ENCODE peak calls at places on chromosomes 4 and X, in eight cellular contexts. O is neural progenitor cell, A is BJ, G is psoas muscle, R is left lung, Q is fibroblast of the aortic adventitia, J is fibroblast of mammary gland, T is cardiac muscle cell. D is an unnamed sample.

GRCh38 chr4:85790582-85790981 is 315.6 kb downstream of the ARHGAP24 start:
- DNase-seq in O (no peak), A (no peak), G (no peak), R (no peak), Q (peak), J (peak), T (no peak), D (no peak)

GRCh38 chrX:45322382-45322781 is 121.7 kb upstream of the DIPK2B start:
- DNase-seq in O (peak), A (no peak), G (no peak), R (no peak), Q (peak), J (peak), T (peak), D (no peak)

GRCh38 chr4:184444953-184445309 is 29.4 kb downstream of the IRF2 start:
- DNase-seq in O (no peak), A (no peak), G (no peak), R (no peak), Q (no peak), J (no peak), T (no peak), D (no peak)

GRCh38 chr4:83905952-83906351 is 370.0 kb downstream of the GPAT3 start:
- DNase-seq in O (peak), A (no peak), G (no peak), R (no peak), Q (no peak), J (no peak), T (peak), D (peak)

GRCh38 chr4:174423257-174423944 is 98.9 kb downstream of the HPGD start:
- DNase-seq in O (no peak), A (no peak), G (no peak), R (peak), Q (peak), J (peak), T (peak), D (no peak)

GRCh38 chr4:94762326-94762725 is 4.6 kb downstream of the BMPR1B start:
- DNase-seq in O (no peak), A (no peak), G (no peak), R (no peak), Q (no peak), J (no peak), T (no peak), D (no peak)

GRCh38 chr4:35520059-35520458 is 724.3 kb downstream of the ARAP2 start:
- DNase-seq in O (no peak), A (no peak), G (no peak), R (no peak), Q (no peak), J (no peak), T (no peak), D (no peak)

GRCh38 chr4:62835579-62835978 is 1573.7 kb downstream of the TECRL start:
- DNase-seq in O (no peak), A (no peak), G (no peak), R (no peak), Q (no peak), J (no peak), T (no peak), D (no peak)

GRCh38 chr4:186727977-186728519 is 4.4 kb upstream of the FAT1 start:
- DNase-seq in O (peak), A (no peak), G (no peak), R (no peak), Q (no peak), J (peak), T (peak), D (no peak)

GRCh38 chrX:75968293-75968692 is 183.2 kb upstream of the MAGEE2 start:
- DNase-seq in O (no peak), A (no peak), G (no peak), R (no peak), Q (no peak), J (no peak), T (no peak), D (no peak)

GRCh38 chrX:118228041-118228440 is 111.4 kb upstream of the KLHL13 start:
- DNase-seq in O (no peak), A (no peak), G (no peak), R (no peak), Q (peak), J (peak), T (no peak), D (no peak)

GRCh38 chr4:110193822-110194761 is 4.3 kb downstream of the ELOVL6 start:
- DNase-seq in O (peak), A (no peak), G (no peak), R (peak), Q (peak), J (peak), T (peak), D (peak)

GRCh38 chr4:86895692-86896488 is 3.7 kb upstream of the C4orf36 start:
- DNase-seq in O (peak), A (no peak), G (no peak), R (no peak), Q (peak), J (peak), T (peak), D (no peak)

GRCh38 chr4:185235480-185236154 is 26.2 kb downstream of the SNX25 start:
- DNase-seq in O (no peak), A (no peak), G (no peak), R (no peak), Q (no peak), J (peak), T (no peak), D (no peak)

GRCh38 chr4:77432702-77433101 is 172.9 kb upstream of the CXCL13 start:
- DNase-seq in O (peak), A (no peak), G (no peak), R (no peak), Q (no peak), J (no peak), T (peak), D (no peak)

GRCh38 chr4:77433102-77433733 is 172.4 kb upstream of the CXCL13 start:
- DNase-seq in O (peak), A (no peak), G (no peak), R (no peak), Q (peak), J (peak), T (peak), D (no peak)

GRCh38 chr4:77434299-77435092 is 171.1 kb upstream of the CXCL13 start:
- DNase-seq in O (no peak), A (no peak), G (no peak), R (no peak), Q (peak), J (no peak), T (no peak), D (no peak)

DNA sequence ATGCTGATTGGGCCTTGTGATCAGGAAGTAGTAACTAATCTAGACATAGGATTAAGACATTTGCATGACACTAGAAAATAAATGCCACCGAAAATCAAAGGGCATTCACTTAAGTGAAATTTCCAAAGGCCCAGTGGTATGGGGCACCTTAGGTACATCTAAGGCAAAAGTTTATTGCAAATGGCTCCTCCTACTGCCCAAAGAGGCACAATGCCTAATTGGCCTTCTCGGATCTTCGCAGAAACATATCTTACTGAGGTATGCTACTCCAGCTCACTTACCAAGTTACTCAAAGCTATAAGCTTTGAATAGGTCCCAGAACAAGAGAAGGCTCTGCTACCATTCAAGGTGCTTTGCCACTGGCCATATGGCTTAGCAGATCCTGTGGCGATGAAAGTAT is 174.8 kb upstream of the CXCL13 start:
- DNase-seq in O (peak), A (no peak), G (no peak), R (no peak), Q (no peak), J (no peak), T (no peak), D (no peak)
- TF ChIP-seq CTCF in O (peak), A (no peak), G (no peak), R (no peak), Q (no peak), J (no peak), T (no peak), D (no peak)

DNA sequence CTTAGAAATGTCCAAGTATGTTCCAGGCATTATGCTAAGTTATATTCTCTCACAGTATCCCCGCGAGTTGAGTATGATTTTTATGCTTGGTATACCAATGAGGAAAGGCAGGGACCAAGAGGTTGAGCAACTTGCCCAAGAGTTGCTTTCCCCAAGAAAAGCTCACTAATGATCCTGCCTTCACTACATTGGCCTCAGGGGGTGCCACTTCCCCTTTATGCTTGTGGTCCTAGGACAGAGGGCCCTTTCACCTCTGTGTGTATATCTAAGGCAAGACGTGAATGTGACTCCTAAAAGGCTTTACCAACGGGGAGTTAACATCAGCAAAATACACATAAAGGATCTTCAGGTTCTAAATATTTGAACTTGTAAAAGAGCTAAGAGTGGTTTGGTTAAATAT is 164.4 kb upstream of the CPEB2 start:
- DNase-seq in O (peak), A (no peak), G (no peak), R (no peak), Q (no peak), J (no peak), T (no peak), D (no peak)
- TF ChIP-seq CTCF in O (no peak), A (peak), G (no peak), R (no peak), Q (no peak), J (no peak), T (no peak), D (no peak)

GRCh38 chrX:72609313-72609712 is 36.7 kb upstream of the HDAC8 start:
- DNase-seq in O (no peak), A (no peak), G (no peak), R (no peak), Q (peak), J (peak), T (no peak), D (no peak)
- TF ChIP-seq CTCF in O (no peak), A (peak), G (peak), R (no peak), Q (no peak), J (peak), T (peak), D (peak)

GRCh38 chrX:147803948-147804347 is 107.8 kb upstream of the FMR1 start:
- DNase-seq in O (peak), A (no peak), G (no peak), R (no peak), Q (no peak), J (peak), T (peak), D (no peak)
- TF ChIP-seq CTCF in O (peak), A (no peak), G (no peak), R (peak), Q (no peak), J (peak), T (no peak), D (peak)

GRCh38 chr4:100244347-100244746 is 54.1 kb upstream of the DDIT4L start:
- DNase-seq in O (no peak), A (no peak), G (no peak), R (no peak), Q (no peak), J (no peak), T (no peak), D (no peak)

DNA sequence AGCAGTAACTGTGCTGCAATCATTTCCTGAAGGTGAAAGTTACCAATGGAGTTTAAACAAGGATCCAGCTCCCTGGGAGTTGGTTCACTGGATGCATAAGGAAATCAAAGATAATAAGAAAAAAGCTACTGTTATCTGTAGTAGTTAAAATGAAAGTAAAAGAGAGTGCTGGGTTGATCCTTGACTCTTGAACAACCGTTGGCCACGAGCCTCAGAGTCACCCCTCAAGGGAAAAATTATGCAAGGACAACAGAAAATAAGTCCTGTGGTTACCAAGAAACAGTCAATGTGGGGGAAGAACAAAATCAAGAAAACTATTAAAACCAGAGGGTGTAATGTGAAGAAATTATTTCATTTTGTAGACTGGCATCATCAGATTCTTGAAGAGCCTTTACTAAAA is 49.7 kb upstream of the DDIT4L start:
- DNase-seq in O (no peak), A (no peak), G (no peak), R (no peak), Q (peak), J (peak), T (no peak), D (no peak)
- TF ChIP-seq CTCF in O (no peak), A (no peak), G (no peak), R (no peak), Q (no peak), J (no peak), T (no peak), D (no peak)

GRCh38 chr4:127604949-127605709 is 27.6 kb upstream of the INTU start:
- DNase-seq in O (peak), A (no peak), G (no peak), R (no peak), Q (peak), J (peak), T (peak), D (no peak)
- TF ChIP-seq CTCF in O (peak), A (peak), G (peak), R (peak), Q (peak), J (peak), T (peak), D (peak)

D was measured in progenitor cell of endocrine pancreas.